ENCODE peak calls at places on chromosomes 12 and 14, in ten cellular contexts. Z, H, A, U, M, L, G, W, C and Y are unnamed samples.

GRCh38 chr12:5043589-5044419 is at the start of gene KCNA5:
- DNase-seq in Z (no peak), H (no peak), A (no peak), U (no peak), M (no peak), L (no peak), G (peak; percentile 73), W (no peak), C (no peak), Y (peak; percentile 61)

GRCh38 chr12:102421801-102422583 is 58.4 kb downstream of the IGF1 start:
- DNase-seq in Z (no peak), H (no peak), A (no peak), U (no peak), M (no peak), L (no peak), G (no peak), W (no peak), C (no peak), Y (no peak)

GRCh38 chr12:29148958-29149690 is at the start of gene FAR2:
- DNase-seq in Z (peak; percentile 74), H (peak; percentile 37), A (peak; percentile 52), U (peak; percentile 9), M (peak; percentile 20), L (peak; percentile 54), G (peak; percentile 76), W (peak; percentile 47), C (no peak), Y (peak; percentile 64)

GRCh38 chr12:52720487-52720886 is 17.2 kb upstream of the KRT77 start:
- DNase-seq in Z (no peak), H (no peak), A (no peak), U (no peak), M (no peak), L (peak; percentile 6), G (no peak), W (no peak), C (no peak), Y (no peak)

GRCh38 chr12:101459642-101460346 is 15.3 kb upstream of the SPIC start:
- DNase-seq in Z (no peak), H (peak; percentile 12), A (peak; percentile 5), U (peak; percentile 24), M (peak; percentile 74), L (peak; percentile 76), G (no peak), W (no peak), C (peak; percentile 38), Y (no peak)

GRCh38 chr14:96082420-96083300 is 43.5 kb downstream of the C14orf132 start:
- DNase-seq in Z (no peak), H (no peak), A (no peak), U (no peak), M (no peak), L (no peak), G (no peak), W (no peak), C (no peak), Y (no peak)

GRCh38 chr12:57839996-57840395 is 6.5 kb downstream of the CTDSP2 start:
- DNase-seq in Z (no peak), H (no peak), A (no peak), U (no peak), M (no peak), L (no peak), G (no peak), W (no peak), C (no peak), Y (no peak)

GRCh38 chr14:67517083-67517482 is 16.0 kb upstream of the PLEKHH1 start:
- DNase-seq in Z (peak; percentile 42), H (no peak), A (peak; percentile 26), U (peak; percentile 17), M (no peak), L (no peak), G (no peak), W (peak; percentile 56), C (peak; percentile 52), Y (peak; percentile 49)

GRCh38 chr14:50403433-50403832 is 6.8 kb upstream of the CDKL1 start:
- DNase-seq in Z (no peak), H (no peak), A (no peak), U (peak; percentile 14), M (no peak), L (peak; percentile 25), G (no peak), W (no peak), C (no peak), Y (no peak)

GRCh38 chr12:57231276-57232021 is 1.9 kb downstream of the SHMT2 start:
- DNase-seq in Z (no peak), H (no peak), A (no peak), U (no peak), M (no peak), L (no peak), G (no peak), W (no peak), C (no peak), Y (no peak)

GRCh38 chr12:102964872-102965271 is 7.4 kb downstream of the ASCL1 start:
- DNase-seq in Z (no peak), H (no peak), A (no peak), U (no peak), M (no peak), L (no peak), G (no peak), W (peak; percentile 73), C (no peak), Y (peak; percentile 55)

GRCh38 chr12:1104088-1104800 is 113.2 kb downstream of the ERC1 start:
- DNase-seq in Z (no peak), H (no peak), A (no peak), U (no peak), M (no peak), L (no peak), G (no peak), W (no peak), C (no peak), Y (no peak)

DNA sequence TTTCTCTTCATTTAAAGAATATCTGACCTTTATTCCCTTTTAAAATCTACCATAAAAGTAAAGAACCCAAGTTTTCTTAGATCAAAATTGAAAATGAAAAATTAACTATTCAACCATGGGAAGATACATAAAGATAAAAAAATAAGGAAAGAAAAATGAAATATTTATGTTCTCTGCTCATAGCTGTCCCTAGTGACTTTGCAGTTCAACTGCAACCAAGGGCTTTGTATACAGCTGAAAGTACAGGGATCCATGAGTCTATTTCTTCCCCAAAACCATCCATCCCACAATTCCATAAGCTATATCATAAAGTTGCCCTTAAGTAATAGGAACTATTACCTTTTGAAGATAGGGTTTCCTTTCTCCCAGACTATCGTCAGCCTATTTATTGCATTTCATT is 113.1 kb downstream of the ITPR2 start:
- DNase-seq in Z (no peak), H (no peak), A (peak; percentile 21), U (no peak), M (no peak), L (no peak), G (no peak), W (no peak), C (no peak), Y (no peak)
- TF ChIP-seq CTCF in Z (peak; percentile 23), H (peak; percentile 9), A (peak; percentile 31), U (peak; percentile 30), M (no peak), L (peak; percentile 31), G (peak; percentile 62), W (no peak), C (no peak), Y (peak; percentile 21)

GRCh38 chr12:128771681-128772080 is 52.1 kb downstream of the SLC15A4 start:
- DNase-seq in Z (no peak), H (peak; percentile 10), A (peak; percentile 27), U (peak; percentile 52), M (peak; percentile 78), L (peak; percentile 6), G (no peak), W (no peak), C (no peak), Y (no peak)

GRCh38 chr12:128766738-128767501 is 56.8 kb downstream of the SLC15A4 start:
- DNase-seq in Z (no peak), H (no peak), A (no peak), U (no peak), M (no peak), L (no peak), G (no peak), W (no peak), C (no peak), Y (no peak)

GRCh38 chr12:128767518-128767917 is 56.2 kb downstream of the SLC15A4 start:
- DNase-seq in Z (no peak), H (no peak), A (no peak), U (no peak), M (no peak), L (no peak), G (no peak), W (no peak), C (no peak), Y (peak; percentile 42)

GRCh38 chr12:128772249-128772648 is 51.5 kb downstream of the SLC15A4 start:
- DNase-seq in Z (no peak), H (no peak), A (no peak), U (no peak), M (no peak), L (no peak), G (no peak), W (no peak), C (no peak), Y (no peak)
- TF ChIP-seq CTCF in Z (no peak), H (no peak), A (no peak), U (no peak), M (no peak), L (no peak), G (no peak), W (no peak), C (no peak), Y (no peak)

GRCh38 chr14:64504310-64504896 is at the start of gene ZBTB1:
- DNase-seq in Z (peak; percentile 93), H (peak; percentile 90), A (peak; percentile 86), U (peak; percentile 92), M (peak; percentile 87), L (peak; percentile 85), G (peak; percentile 87), W (peak; percentile 90), C (peak; percentile 73), Y (peak; percentile 85)
- TF ChIP-seq CTCF in Z (no peak), H (no peak), A (no peak), U (no peak), M (no peak), L (no peak), G (no peak), W (no peak), C (peak; percentile 4), Y (no peak)

GRCh38 chr12:32560520-32560919 is 118.6 kb upstream of the DNM1L start:
- DNase-seq in Z (no peak), H (no peak), A (no peak), U (no peak), M (no peak), L (no peak), G (no peak), W (no peak), C (no peak), Y (no peak)

GRCh38 chr12:32561931-32562341 is 117.2 kb upstream of the DNM1L start:
- DNase-seq in Z (no peak), H (peak; percentile 47), A (peak; percentile 32), U (no peak), M (no peak), L (peak; percentile 58), G (no peak), W (no peak), C (no peak), Y (no peak)

GRCh38 chr12:32559434-32559833 is 119.7 kb upstream of the DNM1L start:
- DNase-seq in Z (no peak), H (no peak), A (peak; percentile 41), U (peak; percentile 30), M (peak; percentile 31), L (peak; percentile 46), G (no peak), W (no peak), C (no peak), Y (no peak)

DNA sequence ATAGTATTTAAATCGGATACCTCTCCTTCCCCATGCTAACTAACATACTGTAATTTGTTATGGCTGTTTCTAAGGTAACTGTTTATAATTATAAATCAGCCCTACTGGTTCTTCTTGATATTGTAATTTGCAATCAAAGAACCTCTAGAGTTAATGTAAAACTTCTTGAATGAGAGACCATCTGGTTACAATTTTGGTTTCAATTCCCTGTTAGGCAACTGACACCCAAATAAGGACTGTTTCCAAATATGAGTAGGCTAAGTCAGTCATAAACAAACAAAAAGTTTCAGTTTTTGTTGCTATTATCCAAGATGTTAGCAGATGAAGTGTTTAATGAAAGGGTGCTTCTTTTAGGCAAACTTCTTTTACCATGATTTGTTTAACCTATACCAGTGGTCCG is 120.2 kb upstream of the DNM1L start:
- DNase-seq in Z (no peak), H (peak; percentile 65), A (peak; percentile 79), U (peak; percentile 83), M (no peak), L (peak; percentile 87), G (no peak), W (no peak), C (no peak), Y (no peak)
- TF ChIP-seq CTCF in Z (no peak), H (no peak), A (no peak), U (peak; percentile 3), M (no peak), L (no peak), G (no peak), W (no peak), C (no peak), Y (no peak)